ENCODE peak calls at places on chromosomes 12 and 14, in seven cellular contexts. E is heart right ventricle, R is sigmoid colon, D is H1, N is left ventricle myocardium inferior, C is IMR-90, Y is mammary epithelial cell. S is an unnamed sample. For H3K27me3 and H3K4me1, the result is how much of the 10 kb centered on the place peaks cover.

GRCh38 chr12:21026302-21026701 is 104.7 kb upstream of the SLCO1B1 start:
- DNase-seq in E (no peak), Y (no peak), D (no peak), R (no peak), N (no peak), C (no peak), S (no peak)

GRCh38 chr12:94689002-94689645 is 38.8 kb upstream of the TMCC3 start:
- DNase-seq in C (peak), R (no peak), E (no peak), Y (peak), D (no peak), N (no peak), S (no peak)

GRCh38 chr14:101958418-101959185 is 5.8 kb upstream of the DYNC1H1 start:
- DNase-seq in N (no peak), C (no peak), R (no peak), Y (no peak), E (no peak), D (no peak), S (no peak)

GRCh38 chr12:93223440-93224426 is 154.0 kb upstream of the NUDT4 start:
- DNase-seq in D (no peak), C (no peak), N (no peak), E (no peak), Y (peak), R (no peak), S (no peak)

GRCh38 chr12:49365542-49365941 is 1.7 kb upstream of the SPATS2 start:
- DNase-seq in E (no peak), R (no peak), C (peak), D (no peak), N (no peak), Y (peak), S (no peak)

GRCh38 chr14:103743691-103744090 is 28.1 kb downstream of the ZFYVE21 start:
- DNase-seq in Y (no peak), E (no peak), D (no peak), N (no peak), R (peak), C (no peak), S (no peak)

GRCh38 chr14:100221419-100222218 is 17.3 kb upstream of the YY1 start:
- DNase-seq in C (peak), R (no peak), Y (peak), D (peak), N (peak), E (peak), S (no peak)

GRCh38 chr14:52314521-52315354 is 626 bp downstream of the PTGER2 start:
- DNase-seq in Y (peak), E (peak), D (peak), N (peak), C (peak), R (no peak), S (peak)

GRCh38 chr12:32907166-32907565 is 10.6 kb upstream of the PKP2 start:
- DNase-seq in D (no peak), Y (no peak), C (no peak), R (no peak), E (no peak), N (no peak), S (no peak)

GRCh38 chr12:51307655-51308593 is 16.1 kb downstream of the BIN2 start:
- DNase-seq in C (peak), E (no peak), R (no peak), D (no peak), Y (peak), N (no peak), S (no peak)

GRCh38 chr12:108516511-108517275 is 1.6 kb downstream of the FICD start:
- DNase-seq in R (no peak), N (no peak), E (no peak), C (no peak), D (no peak), Y (no peak), S (no peak)

GRCh38 chr12:26047401-26048226 is 77.2 kb downstream of the BHLHE41 start:
- DNase-seq in E (no peak), R (no peak), N (no peak), D (peak), C (no peak), Y (no peak), S (no peak)

GRCh38 chr12:95547522-95548055 is 3.7 kb downstream of the USP44 start:
- DNase-seq in N (no peak), R (no peak), C (peak), E (no peak), Y (no peak), D (no peak), S (no peak)

GRCh38 chr12:42617622-42618021 is 28.1 kb upstream of the PRICKLE1 start:
- DNase-seq in Y (peak), C (peak), D (no peak), N (no peak), R (no peak), E (no peak), S (no peak)

GRCh38 chr12:114400395-114400794 is 5.5 kb downstream of the TBX5 start:
- DNase-seq in D (no peak), C (peak), R (peak), Y (no peak), E (no peak), N (peak), S (no peak)

GRCh38 chr14:93137864-93138263 is 22.1 kb upstream of the ITPK1 start:
- DNase-seq in C (peak), D (no peak), R (peak), Y (peak), N (peak), E (peak), S (peak)

GRCh38 chr14:100850841-100851585 is 25.1 kb downstream of the MEG3 start:
- DNase-seq in R (peak), D (peak), N (peak), E (peak), C (no peak), Y (peak), S (peak)

GRCh38 chr14:57199911-57200310 is 68.8 kb downstream of the EXOC5 start:
- DNase-seq in R (no peak), N (no peak), E (no peak), C (peak), Y (peak), D (no peak), S (no peak)

GRCh38 chr12:45768194-45768593 is 38.7 kb downstream of the ARID2 start:
- DNase-seq in E (no peak), D (no peak), R (no peak), C (no peak), N (no peak), Y (peak), S (no peak)

GRCh38 chr12:120117961-120118709 is 1.6 kb upstream of the RAB35 start:
- DNase-seq in C (peak), D (no peak), N (no peak), R (no peak), Y (peak), E (no peak), S (no peak)

GRCh38 chr12:120119395-120119973 is 2.9 kb upstream of the RAB35 start:
- DNase-seq in D (no peak), C (peak), E (no peak), R (no peak), Y (peak), N (no peak), S (no peak)

GRCh38 chr12:120118710-120119097 is 2.2 kb upstream of the RAB35 start:
- DNase-seq in N (no peak), D (no peak), E (no peak), C (peak), Y (no peak), R (no peak), S (no peak)

GRCh38 chr12:120121766-120122293 is 5.3 kb upstream of the RAB35 start:
- DNase-seq in C (peak), R (no peak), Y (no peak), D (no peak), E (no peak), N (no peak), S (no peak)

GRCh38 chr12:120121343-120121742 is 4.8 kb upstream of the RAB35 start:
- DNase-seq in R (no peak), C (no peak), Y (no peak), D (no peak), E (no peak), N (no peak), S (no peak)
- H3K27ac ChIP-seq in R (no peak), C (peak), Y (no peak), D (no peak), E (no peak), N (no peak), S (no peak)

GRCh38 chr12:76608070-76608469 is 48.5 kb upstream of the OSBPL8 start:
- DNase-seq in Y (no peak), R (no peak), C (no peak), E (no peak), D (no peak), N (no peak), S (no peak)

GRCh38 chr12:76614364-76614763 is 54.8 kb upstream of the OSBPL8 start:
- DNase-seq in Y (no peak), C (no peak), E (no peak), N (no peak), D (no peak), R (no peak), S (no peak)

GRCh38 chr12:76611533-76611932 is 52.0 kb upstream of the OSBPL8 start:
- DNase-seq in R (no peak), C (peak), E (no peak), D (no peak), Y (peak), N (no peak), S (no peak)
- H3K27me3 ChIP-seq in R (under half), C (under half), E (under half), D (under half), Y (under half), N (under half), S (under half)

DNA sequence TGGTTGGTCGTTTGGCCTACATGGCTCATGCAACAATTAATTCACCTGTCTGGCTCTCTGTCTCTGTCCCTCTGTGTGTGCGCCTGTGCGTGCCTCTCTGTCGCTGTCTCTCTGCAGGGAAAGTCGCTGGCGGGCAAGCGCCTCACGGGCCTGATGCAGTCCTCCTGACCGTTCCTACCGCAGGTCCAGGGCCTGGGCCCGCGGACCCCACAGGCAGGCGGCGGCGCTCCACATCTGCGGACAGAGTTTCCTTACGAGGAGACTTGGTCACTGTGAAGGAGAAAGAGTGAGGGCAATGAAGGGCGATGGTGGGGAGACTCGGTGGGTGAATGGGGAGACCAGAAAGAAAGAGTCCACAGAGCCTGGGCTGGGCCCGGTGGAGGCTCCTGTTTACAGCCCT is 331.6 kb downstream of the DPF3 start:
- DNase-seq in E (no peak), Y (no peak), D (no peak), C (no peak), N (no peak), R (no peak), S (no peak)
- H3K4me1 ChIP-seq in E (under half), Y (under half), D (under half), C (under half), N (under half), R (under half), S (under half)

DNA sequence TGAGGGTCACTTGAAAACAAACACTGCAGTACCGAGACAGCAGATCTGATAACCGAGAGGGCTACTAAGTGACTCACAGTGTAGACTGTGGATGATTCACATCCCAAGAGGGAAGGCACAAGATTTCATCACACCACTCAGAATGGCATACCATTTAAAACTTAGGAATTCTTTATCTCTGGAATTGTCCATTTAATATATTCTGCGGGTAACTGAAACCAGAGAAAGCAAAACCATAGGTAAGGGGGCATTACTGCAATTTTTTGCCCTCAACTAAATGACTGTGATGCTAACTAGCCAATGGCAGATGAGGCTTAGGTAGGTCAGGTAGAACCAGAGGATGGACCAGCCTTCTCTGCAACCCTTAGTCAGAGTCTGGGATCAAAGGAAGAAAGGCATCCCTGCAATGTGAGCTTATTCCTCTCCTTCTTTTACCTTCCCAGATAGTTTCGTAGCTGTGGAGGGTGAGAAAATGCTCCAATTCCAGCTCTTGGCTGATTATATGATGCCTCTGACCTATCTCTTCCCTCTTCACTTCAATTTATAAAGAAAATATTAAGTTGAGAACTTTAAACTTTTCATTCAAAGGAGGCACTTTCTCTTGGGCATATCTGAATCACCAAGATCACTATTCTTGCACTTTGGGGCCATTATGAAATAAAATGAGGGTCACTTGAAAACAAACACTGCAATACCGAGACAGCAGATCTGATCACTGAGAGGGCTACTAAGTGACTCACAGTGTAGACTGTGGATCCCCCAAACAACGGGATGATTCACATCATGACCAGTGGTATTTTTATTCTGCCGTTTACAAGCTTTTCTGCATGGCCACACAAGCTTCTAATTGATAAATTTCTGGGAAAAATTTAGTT is 6.8 kb downstream of the ART4 start:
- DNase-seq in D (no peak), Y (peak), N (no peak), E (no peak), C (peak), R (no peak), S (no peak)
- H3K27ac ChIP-seq in D (no peak), Y (peak), N (peak), E (peak), C (peak), R (no peak), S (no peak)

GRCh38 chr12:54301428-54302045 is 722 bp upstream of the NFE2 start:
- DNase-seq in Y (no peak), E (no peak), C (no peak), D (peak), N (no peak), R (peak), S (no peak)
- H3K27me3 ChIP-seq in Y (under half), E (under half), C (under half), D (under half), N (half or more), R (under half), S (under half)

DNA sequence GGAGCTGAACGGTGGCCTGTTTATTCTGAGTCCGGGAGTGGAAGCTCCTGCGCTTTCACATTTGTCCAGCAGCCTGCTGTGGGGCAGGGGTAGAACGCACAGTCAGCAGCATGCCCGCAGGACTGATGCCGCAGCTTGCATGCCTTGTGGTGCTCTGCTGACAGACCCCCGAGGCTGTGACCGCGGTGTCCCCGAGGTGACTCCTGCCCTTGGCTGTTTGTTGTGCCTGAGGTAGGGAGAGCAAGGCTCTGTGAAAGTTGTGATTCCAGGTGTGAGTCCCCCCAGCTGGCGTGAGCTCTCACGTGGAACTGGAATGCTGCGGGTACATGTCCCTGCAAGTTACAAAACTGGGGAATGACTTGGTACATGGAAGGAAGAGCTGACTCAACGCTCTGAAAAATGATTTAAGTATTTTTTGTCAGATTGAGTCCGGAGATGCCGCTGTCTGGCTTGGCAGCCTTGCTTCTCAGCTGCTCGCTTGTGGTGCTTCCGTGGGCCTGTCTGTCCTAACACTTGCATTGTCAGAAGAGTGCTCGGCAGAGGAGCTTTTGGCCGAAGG is 18.1 kb downstream of the MLXIP start:
- DNase-seq in Y (peak), C (peak), E (no peak), D (no peak), N (no peak), R (peak), S (no peak)
- H3K4me1 ChIP-seq in Y (half or more), C (under half), E (half or more), D (under half), N (half or more), R (half or more), S (half or more)

DNA sequence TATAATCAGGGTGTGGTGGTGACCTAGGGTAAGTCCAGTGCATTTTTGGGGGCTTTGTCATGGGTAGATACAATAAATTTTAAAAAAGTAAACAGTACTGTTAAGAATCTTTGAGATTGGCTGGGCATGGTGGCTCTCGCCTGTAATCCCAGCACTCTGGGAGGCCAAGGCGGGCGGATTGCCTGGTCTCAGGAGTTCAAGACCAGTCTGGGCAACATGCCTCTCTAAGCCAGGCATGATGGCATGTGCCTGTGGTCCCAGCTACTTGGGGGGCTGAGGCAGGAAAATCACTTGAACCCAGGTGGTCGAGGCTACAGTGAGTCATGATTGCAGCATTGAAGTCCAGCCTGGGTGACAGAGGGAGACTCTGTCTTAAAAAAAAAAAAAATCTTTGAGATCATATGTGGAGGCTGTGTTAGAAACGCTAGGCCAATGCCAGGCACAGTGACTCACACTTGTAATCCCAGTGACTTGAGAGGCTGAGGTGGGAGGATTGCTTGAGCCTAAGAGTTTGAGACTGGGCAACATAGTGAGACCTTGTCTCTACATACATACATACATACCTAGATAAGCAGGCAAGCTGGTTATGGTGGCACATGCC is 67.7 kb downstream of the PRKCH start:
- DNase-seq in N (no peak), E (no peak), Y (peak), D (no peak), C (no peak), R (no peak), S (no peak)
- H3K27ac ChIP-seq in N (peak), E (peak), Y (peak), D (no peak), C (no peak), R (no peak), S (no peak)